ENCODE peak calls at places on chromosome 11, in eight cellular contexts. X, E, N, K, A, G, L and J are unnamed samples.
A peak's percentile ranks its signal among the peaks of the same experiment; 100 is the strongest.

GRCh38 chr11:111162306-111162705 is 83.2 kb upstream of the POU2AF2 start:
- DNase-seq in X (no peak), E (peak; percentile 45), N (no peak), K (no peak), A (peak; percentile 59), G (no peak), L (no peak), J (no peak)

GRCh38 chr11:9462172-9462799 is 1.5 kb downstream of the ZNF143 start:
- DNase-seq in X (peak; percentile 4), E (peak; percentile 21), N (no peak), K (no peak), A (peak; percentile 25), G (no peak), L (no peak), J (no peak)

GRCh38 chr11:114195981-114196731 is 100.0 kb upstream of the NNMT start:
- DNase-seq in X (no peak), E (peak; percentile 86), N (no peak), K (no peak), A (no peak), G (peak; percentile 58), L (no peak), J (peak; percentile 74)

GRCh38 chr11:110948112-110948511 is 235.9 kb upstream of the ARHGAP20 start:
- DNase-seq in X (no peak), E (no peak), N (no peak), K (no peak), A (peak; percentile 49), G (no peak), L (no peak), J (no peak)

GRCh38 chr11:77111946-77112345 is 9.3 kb downstream of the OMP start:
- DNase-seq in X (no peak), E (no peak), N (no peak), K (no peak), A (no peak), G (no peak), L (no peak), J (no peak)

GRCh38 chr11:1039481-1040427 is 3.2 kb upstream of the MUC6 start:
- DNase-seq in X (no peak), E (no peak), N (no peak), K (no peak), A (no peak), G (peak; percentile 76), L (no peak), J (no peak)

GRCh38 chr11:3989891-3990290 is 104.7 kb upstream of the RRM1 start:
- DNase-seq in X (no peak), E (no peak), N (no peak), K (no peak), A (no peak), G (no peak), L (no peak), J (no peak)

GRCh38 chr11:13183094-13183825 is 94.3 kb upstream of the BMAL1 start:
- DNase-seq in X (peak; percentile 21), E (peak; percentile 69), N (no peak), K (no peak), A (peak; percentile 54), G (no peak), L (peak; percentile 28), J (peak; percentile 22)

GRCh38 chr11:56659755-56660154 is 3.7 kb upstream of the OR5AR1 start:
- DNase-seq in X (peak; percentile 82), E (no peak), N (no peak), K (no peak), A (no peak), G (no peak), L (no peak), J (no peak)

GRCh38 chr11:133663586-133663985 is 131.3 kb upstream of the OPCML start:
- DNase-seq in X (no peak), E (no peak), N (no peak), K (no peak), A (no peak), G (no peak), L (no peak), J (no peak)

GRCh38 chr11:107631043-107631442 is 40.1 kb downstream of the ELMOD1 start:
- DNase-seq in X (no peak), E (no peak), N (no peak), K (no peak), A (no peak), G (no peak), L (no peak), J (no peak)

GRCh38 chr11:39220501-39221230 is 2238.8 kb downstream of the LRRC4C start:
- DNase-seq in X (no peak), E (no peak), N (no peak), K (no peak), A (no peak), G (no peak), L (no peak), J (no peak)

GRCh38 chr11:83140691-83141455 is 16.1 kb upstream of the PCF11 start:
- DNase-seq in X (no peak), E (no peak), N (no peak), K (no peak), A (no peak), G (no peak), L (no peak), J (peak; percentile 75)

GRCh38 chr11:12516387-12517110 is 139.2 kb downstream of the PARVA start:
- DNase-seq in X (no peak), E (no peak), N (no peak), K (no peak), A (no peak), G (no peak), L (no peak), J (peak; percentile 57)

GRCh38 chr11:765025-765801 is 12.1 kb downstream of the GATD1 start:
- DNase-seq in X (peak; percentile 72), E (peak; percentile 48), N (peak; percentile 60), K (peak; percentile 66), A (peak; percentile 36), G (peak; percentile 77), L (peak; percentile 36), J (peak; percentile 78)

GRCh38 chr11:117876049-117876340 is 463 bp downstream of the FXYD6 start:
- DNase-seq in X (no peak), E (no peak), N (no peak), K (no peak), A (no peak), G (no peak), L (no peak), J (no peak)
- H3K4me3 ChIP-seq in X (peak overlapping the region; percentile 72), E (no peak overlapping the region), N (peak overlapping the region; percentile 39), K (peak overlapping the region; percentile 98), A (no peak overlapping the region), G (peak overlapping the region; percentile 65), L (peak overlapping the region; percentile 36), J (peak overlapping the region; percentile 51)

DNA sequence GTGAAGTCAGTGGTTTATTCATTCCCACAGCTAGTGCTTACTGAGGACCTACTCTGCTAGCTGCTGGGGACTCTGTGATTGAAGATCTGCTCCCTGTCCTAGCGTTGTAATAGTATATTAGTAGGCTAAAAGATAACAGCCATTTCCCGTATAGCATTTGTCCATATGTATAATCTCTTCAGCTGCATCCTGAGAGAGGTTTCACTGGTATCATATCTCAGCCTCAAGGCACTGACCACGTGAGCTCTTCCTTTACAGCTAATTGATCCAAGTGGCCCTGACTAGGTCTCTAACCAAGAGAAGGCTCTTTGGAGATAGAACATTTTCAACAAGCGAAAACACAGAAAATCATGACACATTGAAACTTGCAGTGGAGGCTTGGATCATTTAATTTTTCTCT is 110.2 kb downstream of the APIP start:
- DNase-seq in X (no peak), E (no peak), N (no peak), K (no peak), A (no peak), G (no peak), L (no peak), J (no peak)
- H3K27me3 ChIP-seq in X (no peaks in the 10 kb centered on the region), E (no peaks in the 10 kb centered on the region), N (no peaks in the 10 kb centered on the region), K (no peaks in the 10 kb centered on the region), A (peaks cover 3% of the 10 kb centered on the region), G (no peaks in the 10 kb centered on the region), L (no peaks in the 10 kb centered on the region), J (no peaks in the 10 kb centered on the region)

GRCh38 chr11:61752117-61752924 is at the start of gene MYRF:
- DNase-seq in X (peak; percentile 88), E (no peak), N (peak; percentile 65), K (peak; percentile 64), A (peak; percentile 14), G (peak; percentile 61), L (no peak), J (peak; percentile 63)
- TF ChIP-seq CTCF in X (peak; percentile 57), E (peak; percentile 58), N (peak; percentile 9), K (peak; percentile 29), A (peak; percentile 82), G (peak; percentile 32), L (peak; percentile 46), J (no peak)

DNA sequence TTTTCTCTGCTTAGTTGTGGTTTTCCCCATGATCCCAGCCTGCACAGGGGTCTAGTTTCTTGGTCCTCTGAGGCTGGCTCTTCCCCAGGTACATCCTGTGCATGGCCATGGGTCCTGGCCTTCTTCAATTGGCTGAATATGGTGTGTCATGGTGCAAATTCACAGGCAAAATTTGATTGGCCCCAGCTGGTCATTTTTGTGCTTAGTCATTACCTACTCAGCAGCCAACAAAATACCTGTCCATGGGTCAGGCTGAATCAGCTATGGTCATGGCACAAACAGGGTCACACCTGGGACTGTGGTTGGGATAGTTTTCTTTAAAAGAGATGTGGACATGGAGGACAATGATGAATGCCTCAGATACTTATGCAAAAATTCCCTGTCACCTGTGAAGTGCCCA is 85.7 kb downstream of the CSNK2A3 start:
- DNase-seq in X (no peak), E (peak; percentile 74), N (no peak), K (no peak), A (no peak), G (no peak), L (no peak), J (no peak)
- H3K4me3 ChIP-seq in X (no peak overlapping the region), E (no peak overlapping the region), N (no peak overlapping the region), K (no peak overlapping the region), A (no peak overlapping the region), G (no peak overlapping the region), L (no peak overlapping the region), J (no peak overlapping the region)